ENCODE peak calls at places on chromosomes 16 and 17, in five cellular contexts. J is right atrium auricular region, W is cardiac muscle cell, E is tibial nerve, Y is left lung. H is an unnamed sample. For H3K4me1, the result is how much of the 10 kb centered on the place peaks cover.

GRCh38 chr16:78925071-78925714 is 675.3 kb downstream of the MAF start:
- DNase-seq in J (no peak), W (no peak), E (peak), Y (no peak), H (peak)

GRCh38 chr17:15399443-15399842 is 58.0 kb upstream of the TEKT3 start:
- DNase-seq in J (no peak), W (no peak), E (no peak), Y (no peak), H (no peak)

GRCh38 chr17:50518265-50519023 is 10.2 kb downstream of the MYCBPAP start:
- DNase-seq in J (no peak), W (peak), E (no peak), Y (peak), H (no peak)

GRCh38 chr17:1588781-1589585 is 26.4 kb upstream of the PITPNA start:
- DNase-seq in J (no peak), W (peak), E (no peak), Y (peak), H (no peak)

GRCh38 chr17:46106966-46107644 is 86.1 kb downstream of the KANSL1 start:
- DNase-seq in J (no peak), W (peak), E (no peak), Y (no peak), H (no peak)

GRCh38 chr17:80477647-80478478 is 1.5 kb upstream of the NPTX1 start:
- DNase-seq in J (no peak), W (peak), E (no peak), Y (no peak), H (no peak)

GRCh38 chr17:77269696-77270681 is 129.2 kb downstream of the SEC14L1 start:
- DNase-seq in J (no peak), W (no peak), E (no peak), Y (peak), H (no peak)

GRCh38 chr17:42657824-42658588 is 1.1 kb upstream of the TUBG2 start:
- DNase-seq in J (no peak), W (no peak), E (no peak), Y (no peak), H (no peak)

GRCh38 chr17:4003131-4003500 is 38.9 kb upstream of the ATP2A3 start:
- DNase-seq in J (no peak), W (no peak), E (no peak), Y (no peak), H (no peak)

GRCh38 chr17:36496018-36496789 is 9.7 kb downstream of the ZNHIT3 start:
- DNase-seq in J (no peak), W (no peak), E (no peak), Y (no peak), H (no peak)

GRCh38 chr16:88693420-88694177 is 7.3 kb upstream of the SNAI3 start:
- DNase-seq in J (no peak), W (no peak), E (no peak), Y (peak), H (no peak)

GRCh38 chr17:43014946-43015519 is 7.2 kb downstream of the VAT1 start:
- DNase-seq in J (no peak), W (no peak), E (no peak), Y (no peak), H (no peak)

GRCh38 chr17:46163316-46163715 is 29.9 kb downstream of the KANSL1 start:
- DNase-seq in J (no peak), W (no peak), E (no peak), Y (no peak), H (no peak)

GRCh38 chr17:49210158-49211029 is at the start of the genes ABI3 and GNGT2:
- DNase-seq in J (no peak), W (peak), E (no peak), Y (peak), H (no peak)

GRCh38 chr16:50731989-50732589 is 9.8 kb upstream of the CYLD start:
- DNase-seq in J (no peak), W (no peak), E (no peak), Y (no peak), H (no peak)

GRCh38 chr16:31696968-31697743 is 169.5 kb downstream of the AHSP start:
- DNase-seq in J (no peak), W (peak), E (no peak), Y (peak), H (no peak)

GRCh38 chr17:6936370-6937028 is 59.4 kb upstream of the ALOX12 start:
- DNase-seq in J (no peak), W (peak), E (peak), Y (no peak), H (no peak)

DNA sequence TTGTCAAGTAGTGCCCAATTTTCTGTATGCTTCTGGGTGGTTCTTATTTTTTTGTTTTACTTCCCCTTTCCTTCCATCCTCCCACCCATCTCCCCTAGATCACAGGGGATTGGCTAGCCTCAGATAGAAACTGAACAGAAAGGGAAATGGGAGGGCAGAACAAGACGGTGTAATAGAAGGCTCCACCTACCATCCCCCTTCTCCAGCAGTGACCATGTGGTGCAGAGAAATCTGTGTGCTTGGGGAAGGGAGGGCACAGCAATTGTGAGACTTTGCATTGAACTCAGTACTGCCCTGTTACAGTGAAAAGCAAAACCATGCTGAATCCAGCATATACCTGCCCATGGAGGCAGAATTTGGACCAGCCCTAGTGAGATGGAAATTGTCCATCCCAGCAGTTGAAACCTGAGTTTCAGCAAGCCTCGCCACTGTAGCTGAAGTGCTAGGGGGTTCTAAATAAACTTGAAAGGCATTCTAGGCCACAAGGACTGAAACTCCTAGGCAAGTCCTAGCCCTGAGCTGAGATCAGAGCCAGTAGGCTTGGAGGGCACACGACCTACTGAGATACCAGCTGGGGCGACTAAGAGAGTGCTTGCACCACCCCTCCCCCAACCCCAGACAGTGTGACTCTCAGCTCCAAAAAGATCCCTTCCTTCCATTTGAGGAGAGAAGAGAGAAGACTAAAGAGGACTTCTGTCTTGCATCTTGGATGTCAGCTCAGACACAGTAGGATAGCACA is 5.2 kb downstream of the SLFN11 start:
- DNase-seq in J (no peak), W (peak), E (peak), Y (no peak), H (no peak)
- H3K4me1 ChIP-seq in J (under half), W (under half), E (under half), Y (under half), H (under half)

GRCh38 chr17:29583324-29584248 is 5.9 kb downstream of the GIT1 start:
- DNase-seq in J (no peak), W (no peak), E (no peak), Y (peak), H (no peak)

GRCh38 chr17:29586676-29587469 is 2.6 kb downstream of the GIT1 start:
- DNase-seq in J (no peak), W (no peak), E (no peak), Y (no peak), H (no peak)

GRCh38 chr17:29587591-29587990 is 1.9 kb downstream of the GIT1 start:
- DNase-seq in J (no peak), W (no peak), E (no peak), Y (no peak), H (no peak)

GRCh38 chr17:29584452-29585079 is 4.9 kb downstream of the GIT1 start:
- DNase-seq in J (no peak), W (no peak), E (no peak), Y (peak), H (no peak)

DNA sequence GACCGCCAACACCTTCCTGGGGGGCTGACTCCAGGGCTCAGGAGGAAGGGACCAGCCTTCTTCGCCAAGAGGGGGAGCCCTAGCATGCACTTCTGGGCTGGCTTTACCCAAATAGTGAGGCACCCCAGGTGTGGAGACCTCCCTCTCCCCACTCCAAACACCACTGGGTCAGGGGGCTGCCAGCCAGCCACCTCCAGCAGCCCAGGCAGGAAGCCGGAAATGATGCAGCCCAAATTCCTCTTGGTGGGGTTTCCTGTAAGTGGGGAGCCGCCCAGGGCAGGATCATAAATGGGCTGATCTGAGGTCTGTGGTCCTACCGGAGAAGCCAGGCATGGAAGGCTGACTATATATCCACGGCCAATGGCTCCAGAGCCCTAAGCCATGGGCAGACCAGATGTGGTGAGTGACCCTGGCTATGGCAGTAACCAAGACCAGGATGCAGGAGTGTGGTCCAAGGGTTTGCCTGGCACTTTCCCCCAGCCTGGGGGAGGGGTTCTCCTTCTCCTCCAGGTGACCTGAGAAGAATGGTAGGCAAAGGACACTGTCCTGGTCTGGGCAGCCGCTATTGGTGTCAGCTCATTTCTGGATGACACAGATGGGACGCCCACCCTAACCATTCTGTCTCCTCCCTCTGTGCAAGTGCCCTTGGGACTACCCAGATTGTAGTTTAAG is 4.2 kb downstream of the GIT1 start:
- DNase-seq in J (no peak), W (peak), E (no peak), Y (peak), H (no peak)
- H3K4me1 ChIP-seq in J (half or more), W (under half), E (half or more), Y (under half), H (under half)

DNA sequence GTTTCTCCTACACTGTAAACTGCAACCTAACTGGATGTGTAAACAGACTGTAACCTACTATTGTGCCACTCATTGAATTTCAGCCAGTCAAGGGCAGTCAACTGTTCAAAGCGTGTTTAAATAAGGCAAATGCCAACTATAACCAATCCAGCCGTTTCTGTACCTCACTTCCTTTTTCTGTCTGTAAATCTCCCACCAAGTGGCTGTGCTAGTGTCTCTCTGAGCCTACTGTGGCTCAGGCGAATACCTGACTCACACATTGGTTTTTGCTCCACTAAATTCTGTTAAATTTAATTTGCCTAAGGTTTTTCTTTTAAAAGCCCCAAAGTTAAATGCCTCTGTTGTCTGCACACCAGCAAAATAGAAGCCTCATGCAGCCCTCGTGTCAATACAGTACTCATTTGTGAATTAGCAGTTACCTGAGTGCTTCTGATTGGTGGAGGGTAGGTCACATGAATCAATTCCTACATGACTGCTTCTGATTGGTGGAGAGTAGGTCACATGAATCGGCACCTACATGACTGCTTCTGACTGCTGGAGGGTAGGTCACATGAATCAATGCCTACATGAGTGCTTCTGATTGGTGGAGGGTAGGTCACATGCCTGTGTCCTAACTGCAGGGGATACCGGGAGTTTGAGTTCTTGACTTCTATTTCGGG is 31.1 kb upstream of the CCR7 start:
- DNase-seq in J (peak), W (no peak), E (no peak), Y (no peak), H (peak)
- H3K4me1 ChIP-seq in J (under half), W (under half), E (under half), Y (under half), H (under half)

GRCh38 chr16:67391424-67392300 is 1.6 kb downstream of the TPPP3 start:
- DNase-seq in J (no peak), W (no peak), E (no peak), Y (no peak), H (no peak)

GRCh38 chr16:67393111-67393789 is at the start of gene TPPP3:
- DNase-seq in J (peak), W (peak), E (peak), Y (peak), H (no peak)

GRCh38 chr16:67393790-67394270 is 532 bp upstream of the TPPP3 start:
- DNase-seq in J (no peak), W (no peak), E (no peak), Y (peak), H (no peak)

GRCh38 chr16:67390816-67391423 is 2.4 kb downstream of the TPPP3 start:
- DNase-seq in J (no peak), W (no peak), E (no peak), Y (no peak), H (no peak)

GRCh38 chr16:67392301-67393059 is 818 bp downstream of the TPPP3 start:
- DNase-seq in J (no peak), W (no peak), E (no peak), Y (no peak), H (no peak)
- H3K4me1 ChIP-seq in J (half or more), W (under half), E (half or more), Y (under half), H (under half)

GRCh38 chr17:47949197-47949759 is 7.9 kb downstream of the PNPO start:
- DNase-seq in J (peak), W (peak), E (peak), Y (peak), H (peak)
- H3K4me1 ChIP-seq in J (under half), W (under half), E (under half), Y (under half), H (under half)

DNA sequence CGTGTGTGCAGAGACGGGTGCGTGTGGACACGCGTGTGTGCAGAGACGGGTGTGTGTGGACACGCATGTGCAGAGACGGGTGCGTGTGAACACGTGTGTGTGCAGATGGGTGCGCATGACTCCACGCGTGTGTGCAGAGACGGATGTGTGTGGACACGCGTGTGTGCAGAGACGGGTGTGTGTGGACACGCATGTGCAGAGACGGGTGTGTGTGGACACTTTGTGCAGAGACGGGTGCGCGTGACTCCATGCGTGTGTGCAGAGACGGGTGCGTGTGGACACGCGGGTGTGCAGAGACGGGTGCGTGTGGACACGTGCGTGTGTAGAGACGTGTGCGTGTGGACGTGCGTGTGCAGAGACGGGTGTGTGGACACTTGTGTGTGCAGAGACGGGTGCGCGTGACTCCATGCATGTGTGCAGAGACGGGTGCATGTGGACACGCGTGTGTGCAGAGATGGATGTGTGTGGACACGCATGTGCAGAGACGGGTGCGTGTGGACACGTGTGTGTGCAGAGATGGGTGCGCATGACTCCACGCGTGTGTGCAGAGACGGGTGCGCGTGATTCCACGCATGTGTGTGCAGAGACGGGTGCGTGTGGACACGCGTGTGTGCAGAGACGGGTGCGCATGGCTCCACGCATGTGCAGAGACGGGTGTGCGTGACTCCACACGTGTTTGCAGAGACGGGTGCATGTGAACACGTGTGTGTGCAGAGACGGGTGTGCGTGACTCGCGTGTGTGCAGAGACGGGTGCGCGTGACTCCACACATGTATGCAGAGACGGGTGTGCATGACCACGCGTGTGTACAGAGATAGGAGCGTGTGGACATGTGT is 1.6 kb upstream of the CD7 start:
- DNase-seq in J (no peak), W (no peak), E (no peak), Y (no peak), H (no peak)
- H3K4me1 ChIP-seq in J (under half), W (under half), E (under half), Y (under half), H (under half)

GRCh38 chr16:48887646-48888045 is 277.7 kb upstream of the N4BP1 start:
- DNase-seq in J (no peak), W (no peak), E (no peak), Y (no peak), H (no peak)
- H3K4me1 ChIP-seq in J (under half), W (under half), E (under half), Y (under half), H (under half)

GRCh38 chr17:29045734-29046133 is 2.8 kb downstream of the PIPOX start:
- DNase-seq in J (no peak), W (peak), E (no peak), Y (no peak), H (no peak)

GRCh38 chr17:29048440-29049360 is 5.8 kb downstream of the PIPOX start:
- DNase-seq in J (no peak), W (no peak), E (no peak), Y (no peak), H (no peak)

GRCh38 chr17:29045026-29045425 is 2.1 kb downstream of the PIPOX start:
- DNase-seq in J (no peak), W (no peak), E (no peak), Y (no peak), H (no peak)

GRCh38 chr17:29043539-29044165 is 711 bp downstream of the PIPOX start:
- DNase-seq in J (no peak), W (no peak), E (no peak), Y (no peak), H (no peak)

DNA sequence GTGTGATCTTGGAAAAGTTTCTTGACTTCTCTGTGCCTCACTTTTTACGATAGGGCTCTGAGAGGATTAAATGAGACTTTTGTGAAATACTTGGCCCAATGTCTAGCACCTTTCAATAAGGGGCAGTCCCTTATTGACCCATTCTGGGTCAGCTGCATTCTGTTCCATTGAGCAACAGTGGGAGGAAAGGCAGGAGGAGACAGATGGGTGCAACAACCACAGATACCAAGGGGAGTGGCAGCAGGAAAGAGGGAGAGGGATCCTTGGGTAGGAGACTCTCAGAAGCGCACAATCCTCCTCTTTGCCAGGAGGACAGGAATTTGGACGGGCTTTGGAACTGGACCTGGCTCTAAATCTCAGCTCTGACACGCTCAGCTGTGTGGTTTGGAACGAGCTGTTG is 3.5 kb downstream of the PIPOX start:
- DNase-seq in J (no peak), W (peak), E (no peak), Y (no peak), H (no peak)
- H3K4me1 ChIP-seq in J (under half), W (under half), E (under half), Y (under half), H (under half)

GRCh38 chr16:81530296-81530721 is 85.7 kb downstream of the CMIP start:
- DNase-seq in J (no peak), W (no peak), E (no peak), Y (no peak), H (no peak)

GRCh38 chr16:81531415-81531814 is 86.8 kb downstream of the CMIP start:
- DNase-seq in J (no peak), W (no peak), E (no peak), Y (no peak), H (no peak)

GRCh38 chr16:81532491-81533174 is 88.0 kb downstream of the CMIP start:
- DNase-seq in J (no peak), W (no peak), E (no peak), Y (no peak), H (no peak)

GRCh38 chr16:81533175-81533507 is 88.5 kb downstream of the CMIP start:
- DNase-seq in J (no peak), W (no peak), E (no peak), Y (no peak), H (no peak)

DNA sequence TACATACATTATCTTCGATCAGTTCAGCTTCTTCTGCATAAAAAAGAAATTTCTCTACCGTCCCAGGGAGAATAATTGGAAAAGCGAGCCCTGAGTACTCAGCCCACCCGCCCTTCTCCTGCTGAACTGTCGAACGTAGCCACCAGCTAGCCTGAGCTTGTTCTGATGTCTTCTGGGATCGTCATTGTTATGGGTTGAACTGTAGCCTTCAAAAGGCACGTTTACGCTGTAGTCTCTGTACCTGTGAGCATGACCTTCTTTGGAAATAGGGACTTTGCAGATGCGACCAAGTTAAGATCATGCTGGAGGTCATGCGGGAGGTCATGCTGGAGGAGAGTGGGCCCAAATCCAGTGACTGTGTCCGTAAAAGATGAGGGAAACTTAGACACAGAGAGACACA is 86.2 kb downstream of the CMIP start:
- DNase-seq in J (no peak), W (no peak), E (no peak), Y (no peak), H (no peak)
- H3K4me1 ChIP-seq in J (under half), W (under half), E (under half), Y (under half), H (under half)